ENCODE peak calls at places on chromosome 15, in seven cellular contexts. One of them, this sample, is unnamed.
A peak's percentile ranks its signal among the peaks of the same experiment; 100 is the strongest.

GRCh38 chr15:40498418-40498817 is 27.6 kb downstream of the CHST14 start:
- DNase-seq in PC-9: no peak
- DNase-seq in CD8-positive, alpha-beta memory T cell: no peak
- DNase-seq in AG10803: peak; percentile 20
- DNase-seq in GM23248: peak; percentile 64
- DNase-seq in NCI-H82: no peak
- DNase-seq in Daoy: peak; percentile 84
- DNase-seq in this sample: no peak

GRCh38 chr15:25739687-25740121 is 123.4 kb downstream of the ATP10A start:
- DNase-seq in PC-9: no peak
- DNase-seq in CD8-positive, alpha-beta memory T cell: no peak
- DNase-seq in Daoy: no peak
- DNase-seq in AG10803: peak; percentile 40
- DNase-seq in GM23248: peak; percentile 56
- DNase-seq in NCI-H82: peak; percentile 64
- DNase-seq in this sample: peak; percentile 29

GRCh38 chr15:65653341-65653740 is 31.6 kb downstream of the SLC24A1 start:
- DNase-seq in CD8-positive, alpha-beta memory T cell: no peak
- DNase-seq in GM23248: peak; percentile 74
- DNase-seq in Daoy: no peak
- DNase-seq in AG10803: peak; percentile 54
- DNase-seq in PC-9: no peak
- DNase-seq in NCI-H82: no peak
- DNase-seq in this sample: no peak

GRCh38 chr15:23912191-23912590 is 225.1 kb upstream of the NDN start:
- DNase-seq in CD8-positive, alpha-beta memory T cell: no peak
- DNase-seq in AG10803: no peak
- DNase-seq in NCI-H82: peak; percentile 76
- DNase-seq in PC-9: no peak
- DNase-seq in Daoy: peak; percentile 60
- DNase-seq in GM23248: no peak
- DNase-seq in this sample: no peak

GRCh38 chr15:43517354-43518072 is at the start of gene MAP1A:
- DNase-seq in Daoy: no peak
- DNase-seq in NCI-H82: peak; percentile 94
- DNase-seq in GM23248: peak; percentile 85
- DNase-seq in PC-9: no peak
- DNase-seq in CD8-positive, alpha-beta memory T cell: no peak
- DNase-seq in AG10803: peak; percentile 72
- DNase-seq in this sample: no peak

GRCh38 chr15:52261498-52262242 is 33.9 kb downstream of the MYO5C start:
- DNase-seq in AG10803: peak; percentile 64
- DNase-seq in NCI-H82: no peak
- DNase-seq in CD8-positive, alpha-beta memory T cell: peak; percentile 55
- DNase-seq in Daoy: peak; percentile 99
- DNase-seq in PC-9: peak; percentile 90
- DNase-seq in GM23248: peak; percentile 73
- DNase-seq in this sample: no peak

GRCh38 chr15:74816624-74817369 is 4.2 kb downstream of the LMAN1L start:
- DNase-seq in CD8-positive, alpha-beta memory T cell: no peak
- DNase-seq in NCI-H82: no peak
- DNase-seq in AG10803: no peak
- DNase-seq in GM23248: no peak
- DNase-seq in PC-9: no peak
- DNase-seq in Daoy: no peak
- DNase-seq in this sample: no peak

GRCh38 chr15:61228025-61228901 is 839 bp downstream of the RORA start:
- DNase-seq in AG10803: peak; percentile 45
- DNase-seq in PC-9: no peak
- DNase-seq in CD8-positive, alpha-beta memory T cell: no peak
- DNase-seq in GM23248: peak; percentile 62
- DNase-seq in NCI-H82: peak; percentile 44
- DNase-seq in Daoy: peak; percentile 25
- DNase-seq in this sample: no peak

GRCh38 chr15:40582726-40583246 is 11.3 kb upstream of the KNL1 start:
- DNase-seq in GM23248: peak; percentile 4
- DNase-seq in CD8-positive, alpha-beta memory T cell: no peak
- DNase-seq in NCI-H82: no peak
- DNase-seq in PC-9: peak; percentile 45
- DNase-seq in Daoy: peak; percentile 63
- DNase-seq in AG10803: peak; percentile 57
- DNase-seq in this sample: no peak

GRCh38 chr15:55791576-55792400 is 48.8 kb upstream of the PRTG start:
- DNase-seq in AG10803: peak; percentile 92
- DNase-seq in PC-9: peak; percentile 46
- DNase-seq in GM23248: peak; percentile 80
- DNase-seq in Daoy: peak; percentile 75
- DNase-seq in CD8-positive, alpha-beta memory T cell: no peak
- DNase-seq in NCI-H82: no peak
- DNase-seq in this sample: no peak

GRCh38 chr15:29465196-29465595 is 195.6 kb upstream of the NSMCE3 start:
- DNase-seq in PC-9: no peak
- DNase-seq in NCI-H82: no peak
- DNase-seq in CD8-positive, alpha-beta memory T cell: no peak
- DNase-seq in GM23248: no peak
- DNase-seq in AG10803: no peak
- DNase-seq in Daoy: no peak
- DNase-seq in this sample: no peak

GRCh38 chr15:63915209-63915887 is 81.6 kb upstream of the HERC1 start:
- DNase-seq in GM23248: no peak
- DNase-seq in AG10803: peak; percentile 11
- DNase-seq in NCI-H82: no peak
- DNase-seq in Daoy: no peak
- DNase-seq in PC-9: no peak
- DNase-seq in CD8-positive, alpha-beta memory T cell: no peak
- DNase-seq in this sample: no peak

GRCh38 chr15:90097475-90097874 is 4.8 kb downstream of the IDH2 start:
- DNase-seq in CD8-positive, alpha-beta memory T cell: peak; percentile 79
- DNase-seq in AG10803: no peak
- DNase-seq in Daoy: no peak
- DNase-seq in PC-9: no peak
- DNase-seq in NCI-H82: no peak
- DNase-seq in GM23248: no peak
- DNase-seq in this sample: no peak

GRCh38 chr15:69522361-69522760 is 69.7 kb downstream of the RPLP1 start:
- DNase-seq in NCI-H82: no peak
- DNase-seq in CD8-positive, alpha-beta memory T cell: no peak
- DNase-seq in Daoy: no peak
- DNase-seq in GM23248: no peak
- DNase-seq in PC-9: peak; percentile 54
- DNase-seq in AG10803: no peak
- DNase-seq in this sample: no peak

GRCh38 chr15:52699457-52699856 is 20.3 kb upstream of the ATOSA start:
- DNase-seq in AG10803: no peak
- DNase-seq in CD8-positive, alpha-beta memory T cell: no peak
- DNase-seq in Daoy: no peak
- DNase-seq in NCI-H82: peak; percentile 82
- DNase-seq in GM23248: no peak
- DNase-seq in PC-9: no peak
- DNase-seq in this sample: no peak

GRCh38 chr15:64681424-64682024 is 93.9 kb downstream of the RBPMS2 start:
- DNase-seq in NCI-H82: peak; percentile 91
- DNase-seq in CD8-positive, alpha-beta memory T cell: no peak
- DNase-seq in Daoy: peak; percentile 53
- DNase-seq in AG10803: peak; percentile 58
- DNase-seq in PC-9: peak; percentile 53
- DNase-seq in GM23248: peak; percentile 69
- DNase-seq in this sample: no peak

This sample was measured in T-helper 1 cell.